ENCODE peak calls at places on chromosomes 6 and 20, in ten cellular contexts. E is T1000, N is GDM1, J is heart left ventricle, Y is MCF 10A, M is B cell, U is NCI-H2171 treated with DMSO at 0.1 percent for 48 hours, R is lower lobe of right lung, H is T-helper 1 cell, W is cardiac muscle cell. O is an unnamed sample.

GRCh38 chr20:50658804-50659380 is 32.5 kb downstream of the RIPOR3 start:
- DNase-seq in E (no peak), N (no peak), J (peak), Y (no peak), M (no peak), U (no peak), R (no peak), H (no peak), W (no peak), O (no peak)

GRCh38 chr6:107813555-107814194 is 10.4 kb downstream of the SCML4 start:
- DNase-seq in E (no peak), N (no peak), J (no peak), Y (peak), M (no peak), U (no peak), R (no peak), H (no peak), W (no peak), O (no peak)

GRCh38 chr20:62141397-62142251 is 1.6 kb downstream of the PSMA7 start:
- DNase-seq in E (no peak), N (no peak), J (no peak), Y (peak), M (no peak), U (no peak), R (no peak), H (no peak), W (peak), O (peak)

GRCh38 chr6:169521825-169522224 is 180.0 kb downstream of the WDR27 start:
- DNase-seq in E (no peak), N (no peak), J (no peak), Y (no peak), M (no peak), U (no peak), R (no peak), H (no peak), W (no peak), O (no peak)

GRCh38 chr6:152651986-152652385 is 14.8 kb upstream of the SYNE1 start:
- DNase-seq in E (no peak), N (no peak), J (no peak), Y (no peak), M (no peak), U (no peak), R (no peak), H (no peak), W (no peak), O (no peak)

GRCh38 chr6:105759946-105760345 is 326.2 kb upstream of the PRDM1 start:
- DNase-seq in E (no peak), N (no peak), J (no peak), Y (peak), M (no peak), U (no peak), R (no peak), H (no peak), W (no peak), O (no peak)

GRCh38 chr20:37469531-37469930 is 51.5 kb upstream of the NNAT start:
- DNase-seq in E (no peak), N (no peak), J (no peak), Y (no peak), M (no peak), U (peak), R (no peak), H (no peak), W (no peak), O (no peak)

GRCh38 chr6:41901882-41902519 is 6.8 kb upstream of the USP49 start:
- DNase-seq in E (no peak), N (peak), J (no peak), Y (peak), M (peak), U (no peak), R (no peak), H (peak), W (no peak), O (no peak)

GRCh38 chr20:23228912-23229311 is 121.7 kb upstream of the NXT1 start:
- DNase-seq in E (no peak), N (no peak), J (no peak), Y (peak), M (no peak), U (no peak), R (no peak), H (no peak), W (no peak), O (no peak)

GRCh38 chr6:154848580-154848979 is 115.4 kb downstream of the SCAF8 start:
- DNase-seq in E (no peak), N (no peak), J (no peak), Y (no peak), M (no peak), U (peak), R (no peak), H (no peak), W (no peak), O (no peak)

GRCh38 chr6:683742-684440 is 9.0 kb downstream of the EXOC2 start:
- DNase-seq in E (no peak), N (peak), J (no peak), Y (no peak), M (no peak), U (peak), R (no peak), H (no peak), W (peak), O (peak)

GRCh38 chr6:18507018-18507415 is 119.9 kb downstream of the RNF144B start:
- DNase-seq in E (no peak), N (no peak), J (no peak), Y (no peak), M (no peak), U (peak), R (no peak), H (no peak), W (no peak), O (no peak)

GRCh38 chr6:138596591-138596990 is 97.3 kb upstream of the NHSL1 start:
- DNase-seq in E (no peak), N (no peak), J (no peak), Y (no peak), M (no peak), U (no peak), R (no peak), H (no peak), W (no peak), O (no peak)

O was measured in GF-D8.